ENCODE peak calls at places on chromosomes 12 and 14, in five cellular contexts. X, S, L, H and J are unnamed samples.

GRCh38 chr12:1594045-1594294 is 411 bp downstream of the FBXL14 start:
- DNase-seq in X (no peak), S (no peak), L (peak), H (peak), J (peak)

GRCh38 chr12:1688086-1688710 is 2.7 kb upstream of the ADIPOR2 start:
- DNase-seq in X (no peak), S (no peak), L (no peak), H (peak), J (no peak)

GRCh38 chr12:57118711-57119271 is 7.6 kb upstream of the STAT6 start:
- DNase-seq in X (no peak), S (no peak), L (no peak), H (peak), J (peak)

GRCh38 chr12:90024261-90024660 is 315.6 kb upstream of the ATP2B1 start:
- DNase-seq in X (peak), S (no peak), L (no peak), H (peak), J (no peak)

GRCh38 chr12:95303476-95303875 is 85.9 kb downstream of the VEZT start:
- DNase-seq in X (no peak), S (no peak), L (no peak), H (peak), J (no peak)

GRCh38 chr14:63470877-63471565 is 72.2 kb downstream of the PPP2R5E start:
- DNase-seq in X (peak), S (no peak), L (no peak), H (peak), J (peak)

GRCh38 chr12:106897082-106897481 is 58.6 kb upstream of the TMEM263 start:
- DNase-seq in X (peak), S (no peak), L (no peak), H (peak), J (no peak)

GRCh38 chr12:55746147-55746912 is 3.4 kb downstream of the GDF11 start:
- DNase-seq in X (no peak), S (no peak), L (peak), H (no peak), J (no peak)

GRCh38 chr12:11765421-11765816 is 115.9 kb downstream of the ETV6 start:
- DNase-seq in X (no peak), S (no peak), L (no peak), H (no peak), J (no peak)

GRCh38 chr14:75984674-75985073 is 889 bp upstream of the IFT43 start:
- DNase-seq in X (no peak), S (no peak), L (no peak), H (peak), J (no peak)

GRCh38 chr12:6708968-6709394 is 8.4 kb upstream of the PIANP start:
- DNase-seq in X (no peak), S (peak), L (no peak), H (peak), J (no peak)

GRCh38 chr12:124311292-124312109 is 16.6 kb downstream of the RFLNA start:
- DNase-seq in X (no peak), S (no peak), L (no peak), H (no peak), J (peak)

GRCh38 chr12:78330131-78330530 is 499.4 kb downstream of the NAV3 start:
- DNase-seq in X (no peak), S (no peak), L (no peak), H (no peak), J (no peak)

GRCh38 chr14:74927225-74927624 is 4.2 kb upstream of the RPS6KL1 start:
- DNase-seq in X (no peak), S (no peak), L (no peak), H (no peak), J (no peak)

GRCh38 chr12:122988612-122989442 is 8.3 kb downstream of the ARL6IP4 start:
- DNase-seq in X (no peak), S (no peak), L (no peak), H (no peak), J (no peak)

GRCh38 chr14:33987565-33988080 is 36.7 kb upstream of the EGLN3 start:
- DNase-seq in X (no peak), S (no peak), L (no peak), H (no peak), J (no peak)

GRCh38 chr14:96203635-96204034 is 1.0 kb upstream of the BDKRB2 start:
- DNase-seq in X (no peak), S (no peak), L (no peak), H (no peak), J (no peak)

GRCh38 chr14:93430319-93430801 is 379 bp upstream of the UNC79 start:
- DNase-seq in X (peak), S (no peak), L (no peak), H (no peak), J (no peak)

GRCh38 chr14:35509846-35510245 is 24.1 kb upstream of the INSM2 start:
- DNase-seq in X (no peak), S (no peak), L (no peak), H (no peak), J (no peak)

GRCh38 chr14:27392153-27392552 is 794.3 kb upstream of the NOVA1 start:
- DNase-seq in X (peak), S (no peak), L (no peak), H (peak), J (no peak)

GRCh38 chr14:88255798-88256197 is 67.3 kb downstream of the KCNK10 start:
- DNase-seq in X (no peak), S (no peak), L (no peak), H (no peak), J (no peak)

GRCh38 chr14:28671425-28671824 is 95.2 kb upstream of the FOXG1 start:
- DNase-seq in X (peak), S (no peak), L (no peak), H (peak), J (no peak)

GRCh38 chr12:89185889-89186288 is 166.4 kb downstream of the DUSP6 start:
- DNase-seq in X (no peak), S (no peak), L (no peak), H (peak), J (peak)

GRCh38 chr14:74965770-74966153 is 10.4 kb upstream of the PGF start:
- DNase-seq in X (peak), S (no peak), L (peak), H (peak), J (no peak)

GRCh38 chr14:91243098-91243483 is 1.4 kb downstream of the GPR68 start:
- DNase-seq in X (no peak), S (no peak), L (no peak), H (no peak), J (no peak)

GRCh38 chr14:91242635-91243034 is 1.9 kb downstream of the GPR68 start:
- DNase-seq in X (no peak), S (no peak), L (no peak), H (no peak), J (no peak)

GRCh38 chr14:91245029-91245428 is 525 bp upstream of the GPR68 start:
- DNase-seq in X (no peak), S (peak), L (no peak), H (no peak), J (no peak)

GRCh38 chr14:91246051-91246852 is 1.7 kb upstream of the GPR68 start:
- DNase-seq in X (no peak), S (peak), L (no peak), H (no peak), J (no peak)

DNA sequence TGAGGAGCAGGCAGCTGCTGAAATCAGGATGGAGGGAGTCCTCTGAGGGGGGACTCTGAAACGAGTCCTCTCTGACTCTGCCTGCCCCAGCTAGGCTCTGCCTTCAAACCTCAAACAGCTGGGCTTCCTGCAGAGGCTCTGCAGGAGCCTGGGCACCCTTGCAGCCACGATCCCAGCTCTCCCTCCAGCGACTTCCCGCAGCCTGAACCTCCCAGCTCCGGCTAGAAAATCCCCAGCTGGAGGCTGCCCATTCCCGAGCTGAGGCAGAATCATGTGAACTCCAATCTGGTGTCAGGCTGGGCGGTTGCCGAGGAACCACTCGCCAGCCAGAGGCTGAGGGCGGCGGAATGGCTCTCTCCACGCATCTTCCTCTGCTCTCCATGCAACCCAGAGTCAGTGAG is at the start of gene GPR68:
- DNase-seq in X (peak), S (peak), L (peak), H (no peak), J (peak)
- H3K4me3 ChIP-seq in X (no peak), S (peak), L (no peak), H (no peak), J (peak)

DNA sequence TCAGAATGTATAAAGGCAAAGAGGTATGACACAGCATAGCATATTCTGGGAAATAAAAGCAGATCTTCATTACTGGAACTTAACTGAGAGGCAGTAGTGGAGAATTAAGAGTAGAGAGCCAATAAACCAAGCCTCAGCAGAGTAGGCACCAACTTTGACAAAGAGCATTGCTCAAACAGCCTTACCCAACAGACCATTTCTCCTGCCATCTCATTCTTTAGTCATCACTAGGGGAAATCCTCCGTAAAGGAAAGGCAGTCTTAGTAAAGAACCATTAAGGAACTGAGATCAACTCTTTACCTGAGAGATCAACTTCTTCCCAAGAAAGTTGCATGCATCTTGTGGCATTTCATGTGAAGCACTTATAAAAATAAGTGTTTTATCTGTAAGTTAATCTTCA is 36.6 kb downstream of the SENP1 start:
- DNase-seq in X (peak), S (no peak), L (no peak), H (peak), J (no peak)
- H3K4me3 ChIP-seq in X (no peak), S (no peak), L (no peak), H (no peak), J (no peak)

GRCh38 chr12:104974626-104975290 is 11.4 kb upstream of the NOPCHAP1 start:
- DNase-seq in X (no peak), S (no peak), L (no peak), H (peak), J (peak)
- H3K4me3 ChIP-seq in X (no peak), S (no peak), L (no peak), H (no peak), J (no peak)

GRCh38 chr12:109053382-109054123 is 1.2 kb downstream of the USP30 start:
- DNase-seq in X (no peak), S (peak), L (no peak), H (no peak), J (peak)

GRCh38 chr12:109047081-109047805 is 5.1 kb upstream of the USP30 start:
- DNase-seq in X (no peak), S (no peak), L (no peak), H (peak), J (no peak)

GRCh38 chr12:109052415-109053323 is at the start of gene USP30:
- DNase-seq in X (peak), S (peak), L (peak), H (peak), J (peak)

GRCh38 chr12:109054520-109054919 is 2.1 kb downstream of the USP30 start:
- DNase-seq in X (no peak), S (no peak), L (no peak), H (no peak), J (no peak)

GRCh38 chr12:109052097-109052414 is 320 bp upstream of the USP30 start:
- DNase-seq in X (no peak), S (no peak), L (no peak), H (no peak), J (no peak)
- H3K4me3 ChIP-seq in X (peak), S (peak), L (peak), H (peak), J (peak)

DNA sequence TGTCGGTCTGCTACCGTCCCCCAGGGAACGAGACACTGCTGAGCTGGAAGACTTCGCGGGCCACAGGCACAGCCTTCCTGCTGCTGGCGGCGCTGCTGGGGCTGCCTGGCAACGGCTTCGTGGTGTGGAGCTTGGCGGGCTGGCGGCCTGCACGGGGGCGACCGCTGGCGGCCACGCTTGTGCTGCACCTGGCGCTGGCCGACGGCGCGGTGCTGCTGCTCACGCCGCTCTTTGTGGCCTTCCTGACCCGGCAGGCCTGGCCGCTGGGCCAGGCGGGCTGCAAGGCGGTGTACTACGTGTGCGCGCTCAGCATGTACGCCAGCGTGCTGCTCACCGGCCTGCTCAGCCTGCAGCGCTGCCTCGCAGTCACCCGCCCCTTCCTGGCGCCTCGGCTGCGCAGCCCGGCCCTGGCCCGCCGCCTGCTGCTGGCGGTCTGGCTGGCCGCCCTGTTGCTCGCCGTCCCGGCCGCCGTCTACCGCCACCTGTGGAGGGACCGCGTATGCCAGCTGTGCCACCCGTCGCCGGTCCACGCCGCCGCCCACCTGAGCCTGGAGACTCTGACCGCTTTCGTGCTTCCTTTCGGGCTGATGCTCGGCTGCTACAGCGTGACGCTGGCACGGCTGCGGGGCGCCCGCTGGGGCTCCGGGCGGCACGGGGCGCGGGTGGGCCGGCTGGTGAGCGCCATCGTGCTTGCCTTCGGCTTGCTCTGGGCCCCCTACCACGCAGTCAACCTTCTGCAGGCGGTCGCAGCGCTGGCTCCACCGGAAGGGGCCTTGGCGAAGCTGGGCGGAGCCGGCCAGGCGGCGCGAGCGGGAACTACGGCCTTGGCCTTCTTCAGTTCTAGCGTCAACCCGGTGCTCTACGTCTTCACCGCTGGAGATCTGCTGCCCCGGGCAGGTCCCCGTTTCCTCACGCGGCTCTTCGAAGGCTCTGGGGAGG is at the start of gene LTB4R:
- DNase-seq in X (peak), S (peak), L (peak), H (no peak), J (peak)
- H3K4me3 ChIP-seq in X (no peak), S (peak), L (peak), H (no peak), J (peak)

DNA sequence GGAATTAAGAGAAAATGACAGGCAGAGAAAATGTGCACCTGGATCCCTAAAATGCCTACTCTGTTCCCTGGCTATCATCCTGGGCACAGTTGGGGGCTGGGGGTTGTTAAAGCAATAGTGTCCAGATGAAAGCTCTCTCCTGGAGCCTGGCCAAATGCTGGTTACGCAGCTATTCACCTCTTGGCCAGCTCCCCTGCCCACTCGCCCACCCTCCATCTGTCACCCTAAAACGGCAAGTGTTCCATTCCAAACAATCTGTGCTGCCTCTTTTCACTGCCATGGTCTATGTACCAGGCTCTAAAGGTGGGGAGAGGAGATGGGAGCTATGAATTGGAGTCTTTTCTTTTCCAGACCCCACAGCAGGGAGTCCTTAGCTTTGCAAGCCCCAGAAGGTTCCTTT is 24.7 kb upstream of the NPFF start:
- DNase-seq in X (no peak), S (no peak), L (no peak), H (no peak), J (no peak)
- H3K4me3 ChIP-seq in X (no peak), S (no peak), L (no peak), H (no peak), J (no peak)